ENCODE peak calls at places on chromosome 11, in five cellular contexts. W, G, V, N and H are unnamed samples.

GRCh38 chr11:16809901-16810668 is 71.6 kb downstream of the C11orf58 start:
- DNase-seq in W (no peak), G (no peak), V (no peak), N (no peak), H (peak)

GRCh38 chr11:29773656-29774264 is 243.1 kb downstream of the KCNA4 start:
- DNase-seq in W (no peak), G (no peak), V (no peak), N (no peak), H (peak)

GRCh38 chr11:68120212-68121066 is 749 bp downstream of the CHKA start:
- DNase-seq in W (peak), G (peak), V (no peak), N (no peak), H (peak)

GRCh38 chr11:103396237-103396636 is 287.0 kb downstream of the DYNC2H1 start:
- DNase-seq in W (no peak), G (no peak), V (no peak), N (no peak), H (no peak)

GRCh38 chr11:133985981-133986380 is 29.2 kb upstream of the IGSF9B start:
- DNase-seq in W (no peak), G (peak), V (no peak), N (no peak), H (no peak)

GRCh38 chr11:64229090-64229958 is 1.0 kb upstream of the DNAJC4 start:
- DNase-seq in W (no peak), G (peak), V (no peak), N (no peak), H (no peak)

GRCh38 chr11:118430956-118431355 is 5.3 kb upstream of the KMT2A start:
- DNase-seq in W (peak), G (no peak), V (no peak), N (no peak), H (no peak)

GRCh38 chr11:84384637-84385227 is 1098.6 kb upstream of the CCDC90B start:
- DNase-seq in W (peak), G (no peak), V (peak), N (peak), H (peak)

GRCh38 chr11:15055620-15056356 is 17.6 kb upstream of the CALCB start:
- DNase-seq in W (no peak), G (no peak), V (no peak), N (no peak), H (no peak)

GRCh38 chr11:128599729-128600128 is 12.4 kb upstream of the ETS1 start:
- DNase-seq in W (no peak), G (no peak), V (no peak), N (no peak), H (no peak)

GRCh38 chr11:1401656-1402221 is 12.0 kb downstream of the BRSK2 start:
- DNase-seq in W (peak), G (peak), V (peak), N (no peak), H (no peak)

GRCh38 chr11:112160452-112160851 is 3.4 kb downstream of the IL18 start:
- DNase-seq in W (no peak), G (no peak), V (no peak), N (no peak), H (no peak)

GRCh38 chr11:112162761-112163669 is 879 bp downstream of the IL18 start:
- DNase-seq in W (no peak), G (no peak), V (no peak), N (peak), H (no peak)

GRCh38 chr11:112163875-112164521 is at the start of gene IL18:
- DNase-seq in W (peak), G (peak), V (peak), N (no peak), H (peak)

GRCh38 chr11:112159098-112159761 is 4.7 kb downstream of the IL18 start:
- DNase-seq in W (no peak), G (no peak), V (no peak), N (no peak), H (no peak)

DNA sequence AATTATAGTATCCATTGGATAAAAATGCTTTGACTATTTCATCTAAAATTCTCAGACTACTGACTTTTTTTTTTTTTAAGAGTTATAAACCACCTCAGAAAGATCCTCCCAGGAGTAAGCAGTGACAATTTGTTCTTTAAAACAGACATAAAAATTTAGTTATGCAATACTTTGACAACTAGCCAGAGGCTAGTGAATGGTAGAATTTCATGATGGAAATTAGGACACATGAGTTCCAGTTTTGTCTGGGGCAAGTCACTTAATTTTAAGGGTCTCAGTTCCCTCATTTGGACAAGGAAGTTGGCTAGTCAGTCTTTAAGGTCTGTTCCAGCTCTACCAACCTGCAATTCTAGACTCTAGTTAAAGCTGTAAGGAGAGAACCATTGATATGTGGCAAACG is 2.9 kb downstream of the IL18 start:
- DNase-seq in W (no peak), G (no peak), V (no peak), N (no peak), H (no peak)
- TF ChIP-seq CTCF in W (no peak), G (no peak), V (no peak), N (no peak), H (no peak)

DNA sequence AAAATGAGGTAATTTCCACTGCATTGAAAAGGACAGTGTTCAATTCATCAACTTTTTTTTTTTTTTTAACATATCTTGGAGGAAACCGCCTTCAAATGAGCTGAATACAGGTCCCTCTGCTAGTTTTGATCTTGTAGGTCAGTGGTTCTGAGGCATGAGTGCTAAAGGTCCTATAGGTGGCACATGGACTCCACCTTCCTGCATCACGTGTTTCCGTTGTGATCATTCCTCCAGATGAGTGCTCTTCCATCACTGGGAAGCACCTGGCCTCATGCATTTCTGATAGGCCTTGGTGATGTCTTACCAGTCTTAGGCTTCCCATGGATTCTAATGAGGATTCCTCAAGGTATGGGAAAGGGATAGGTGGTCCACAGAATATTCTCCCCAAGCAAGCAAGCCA is 37.8 kb downstream of the FDX1 start:
- DNase-seq in W (no peak), G (no peak), V (no peak), N (no peak), H (no peak)
- TF ChIP-seq CTCF in W (peak), G (no peak), V (no peak), N (no peak), H (no peak)

GRCh38 chr11:119446871-119447663 is 24.1 kb upstream of the THY1 start:
- DNase-seq in W (no peak), G (no peak), V (no peak), N (no peak), H (no peak)
- TF ChIP-seq CTCF in W (no peak), G (no peak), V (no peak), N (no peak), H (no peak)

DNA sequence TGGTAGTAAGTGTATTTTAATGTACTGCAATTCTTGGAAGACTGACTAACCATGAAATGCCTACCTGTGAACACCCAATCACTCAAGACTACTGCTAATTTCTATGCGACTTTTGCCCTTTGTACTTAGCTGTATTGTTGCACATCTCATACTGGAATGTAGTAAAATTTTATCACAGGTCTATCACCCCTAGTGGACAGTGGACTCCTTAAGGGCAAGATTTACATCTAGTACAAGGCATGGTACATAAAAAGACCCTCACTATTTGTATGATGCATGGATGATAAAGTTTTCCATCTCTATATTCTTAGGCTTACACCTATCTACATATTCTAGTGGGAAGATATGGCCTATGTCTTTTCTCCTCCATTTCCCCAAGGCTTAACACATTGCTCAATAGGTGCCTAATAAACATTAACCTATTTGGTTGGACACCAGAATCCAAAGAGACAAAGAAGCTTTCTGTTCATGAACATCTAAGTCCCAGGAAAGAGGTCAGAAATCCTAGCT is 26.1 kb downstream of the SERGEF start:
- DNase-seq in W (no peak), G (no peak), V (no peak), N (no peak), H (no peak)
- TF ChIP-seq CTCF in W (no peak), G (no peak), V (no peak), N (no peak), H (no peak)

GRCh38 chr11:8786933-8787332 is 104.3 kb downstream of the RPL27A start:
- DNase-seq in W (no peak), G (no peak), V (no peak), N (no peak), H (no peak)
- TF ChIP-seq CTCF in W (no peak), G (no peak), V (no peak), N (peak), H (no peak)

DNA sequence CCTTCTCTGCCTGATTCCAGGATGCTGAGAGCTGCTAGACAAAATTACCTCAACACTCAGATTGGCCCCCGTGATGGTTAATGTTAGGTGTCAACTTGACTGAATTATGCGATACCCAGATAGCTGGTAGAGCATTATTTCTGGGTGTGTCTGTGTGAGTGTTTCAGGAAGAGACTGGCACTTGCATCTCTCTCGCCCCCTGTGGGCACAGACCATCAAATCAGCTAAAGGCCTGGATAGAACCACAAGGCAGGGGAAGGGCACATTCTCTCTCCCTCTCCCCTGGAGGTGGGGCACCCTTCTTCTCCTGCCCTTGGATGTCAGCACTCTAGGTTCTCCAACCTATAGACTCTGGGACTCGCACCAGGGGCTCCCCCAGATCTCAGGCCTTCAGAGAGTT is 79.7 kb downstream of the KIRREL3 start:
- DNase-seq in W (no peak), G (no peak), V (no peak), N (no peak), H (no peak)
- TF ChIP-seq CTCF in W (peak), G (no peak), V (no peak), N (no peak), H (no peak)

DNA sequence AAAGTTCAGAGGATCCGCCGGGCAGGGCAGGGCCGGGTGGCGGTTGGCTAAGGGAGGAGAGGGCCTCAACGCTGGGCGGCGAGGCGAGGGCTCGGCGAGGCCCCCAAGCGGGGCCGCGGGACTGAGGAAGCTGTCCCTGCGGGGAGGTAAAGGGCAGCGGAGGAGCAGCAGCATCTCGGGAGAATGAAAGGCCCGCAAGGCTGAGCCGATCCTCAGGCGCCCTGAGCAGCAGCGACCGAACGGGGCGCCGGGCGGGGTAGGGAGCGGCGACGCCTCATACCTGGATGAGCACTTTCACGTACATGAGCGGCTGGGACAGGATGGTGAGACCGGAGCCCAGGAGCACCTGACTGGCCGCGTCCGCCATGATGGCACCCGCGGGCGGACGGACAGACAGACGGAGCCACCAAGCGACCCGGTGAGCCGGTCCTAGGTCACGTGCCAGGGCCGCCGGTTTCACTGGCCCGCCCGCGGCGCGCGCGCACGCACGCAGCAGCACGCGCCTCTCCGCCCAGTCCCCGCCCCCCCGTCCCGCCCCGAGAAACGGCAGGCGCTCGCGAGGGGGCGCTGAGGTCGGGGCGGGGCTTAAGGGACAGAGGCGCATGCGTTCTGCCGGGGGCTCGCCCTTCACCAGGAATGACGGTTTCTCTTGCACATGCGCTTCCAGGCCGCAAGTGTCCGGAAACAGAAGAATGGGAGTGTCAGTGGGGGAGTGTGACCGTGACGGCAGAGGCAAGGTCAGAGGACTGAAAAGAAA is at the start of gene MTCH2:
- DNase-seq in W (peak), G (peak), V (peak), N (peak), H (peak)
- TF ChIP-seq CTCF in W (peak), G (peak), V (peak), N (peak), H (no peak)

GRCh38 chr11:72460091-72460647 is 25.8 kb upstream of the CLPB start:
- DNase-seq in W (no peak), G (no peak), V (no peak), N (no peak), H (no peak)

GRCh38 chr11:72456651-72457050 is 22.3 kb upstream of the CLPB start:
- DNase-seq in W (no peak), G (no peak), V (no peak), N (no peak), H (no peak)

GRCh38 chr11:72451836-72452376 is 17.6 kb upstream of the CLPB start:
- DNase-seq in W (no peak), G (no peak), V (no peak), N (no peak), H (no peak)

GRCh38 chr11:72454791-72455190 is 20.5 kb upstream of the CLPB start:
- DNase-seq in W (peak), G (no peak), V (no peak), N (no peak), H (no peak)
- TF ChIP-seq CTCF in W (peak), G (no peak), V (no peak), N (no peak), H (no peak)

GRCh38 chr11:65530157-65530496 is 5.2 kb downstream of the SCYL1 start:
- DNase-seq in W (no peak), G (no peak), V (no peak), N (no peak), H (no peak)
- TF ChIP-seq CTCF in W (peak), G (no peak), V (no peak), N (peak), H (no peak)

DNA sequence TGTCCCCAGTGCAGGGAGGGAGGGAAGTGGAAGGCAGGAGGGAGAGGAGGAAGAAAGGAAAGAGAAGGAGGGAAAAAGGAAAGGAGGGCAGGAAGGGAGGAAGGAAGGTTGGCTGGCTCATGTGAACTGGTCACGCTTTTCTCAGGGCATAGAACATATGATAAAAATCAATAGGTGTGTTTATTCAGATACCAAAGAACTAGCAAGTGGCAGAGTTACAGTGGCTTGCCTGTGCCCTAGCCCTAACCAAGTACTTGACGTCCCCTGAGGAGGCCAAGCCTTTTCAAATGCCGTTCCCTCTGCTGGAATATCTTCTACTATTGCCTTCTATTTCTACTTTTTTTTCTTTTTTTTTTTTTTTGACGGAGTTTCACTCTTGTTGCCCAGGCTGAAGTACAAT is 33.5 kb downstream of the CHRDL2 start:
- DNase-seq in W (no peak), G (no peak), V (no peak), N (no peak), H (no peak)
- TF ChIP-seq CTCF in W (no peak), G (no peak), V (no peak), N (no peak), H (no peak)